ENCODE peak calls at places on chromosomes 2 and 18, in seven cellular contexts. One of them, this sample, is unnamed.

GRCh38 chr2:172455121-172455515 is 27.7 kb downstream of the ITGA6 start:
- DNase-seq in T-helper 1 cell: no peak
- DNase-seq in astrocyte of the spinal cord: no peak
- DNase-seq in naive thymus-derived CD8-positive, alpha-beta T cell: peak
- DNase-seq in adrenal gland: no peak
- DNase-seq in activated T-cell treated with anti-CD3 and anti-CD28 coated beads for 1 hour: no peak
- DNase-seq in uterus: no peak
- DNase-seq in this sample: no peak

GRCh38 chr2:5673148-5673860 is 18.9 kb upstream of the SOX11 start:
- DNase-seq in T-helper 1 cell: no peak
- DNase-seq in astrocyte of the spinal cord: no peak
- DNase-seq in naive thymus-derived CD8-positive, alpha-beta T cell: no peak
- DNase-seq in adrenal gland: no peak
- DNase-seq in activated T-cell treated with anti-CD3 and anti-CD28 coated beads for 1 hour: no peak
- DNase-seq in uterus: no peak
- DNase-seq in this sample: no peak

GRCh38 chr2:3467654-3468053 is 51.7 kb downstream of the ADI1 start:
- DNase-seq in T-helper 1 cell: no peak
- DNase-seq in astrocyte of the spinal cord: no peak
- DNase-seq in naive thymus-derived CD8-positive, alpha-beta T cell: no peak
- DNase-seq in adrenal gland: no peak
- DNase-seq in activated T-cell treated with anti-CD3 and anti-CD28 coated beads for 1 hour: no peak
- DNase-seq in uterus: no peak
- DNase-seq in this sample: no peak

GRCh38 chr2:137809837-137810236 is 154.4 kb upstream of the HNMT start:
- DNase-seq in T-helper 1 cell: no peak
- DNase-seq in astrocyte of the spinal cord: no peak
- DNase-seq in naive thymus-derived CD8-positive, alpha-beta T cell: no peak
- DNase-seq in adrenal gland: no peak
- DNase-seq in activated T-cell treated with anti-CD3 and anti-CD28 coated beads for 1 hour: no peak
- DNase-seq in uterus: no peak
- DNase-seq in this sample: no peak

GRCh38 chr2:207840101-207840500 is 70.4 kb upstream of the FZD5 start:
- DNase-seq in T-helper 1 cell: no peak
- DNase-seq in astrocyte of the spinal cord: no peak
- DNase-seq in naive thymus-derived CD8-positive, alpha-beta T cell: no peak
- DNase-seq in adrenal gland: peak
- DNase-seq in activated T-cell treated with anti-CD3 and anti-CD28 coated beads for 1 hour: no peak
- DNase-seq in uterus: no peak
- DNase-seq in this sample: no peak

GRCh38 chr2:157233506-157233905 is 24.0 kb upstream of the GALNT5 start:
- DNase-seq in T-helper 1 cell: no peak
- DNase-seq in astrocyte of the spinal cord: peak
- DNase-seq in naive thymus-derived CD8-positive, alpha-beta T cell: no peak
- DNase-seq in adrenal gland: no peak
- DNase-seq in activated T-cell treated with anti-CD3 and anti-CD28 coated beads for 1 hour: no peak
- DNase-seq in uterus: no peak
- DNase-seq in this sample: no peak

GRCh38 chr2:231708773-231709635 is 679 bp downstream of the PTMA start:
- DNase-seq in T-helper 1 cell: peak
- DNase-seq in astrocyte of the spinal cord: peak
- DNase-seq in naive thymus-derived CD8-positive, alpha-beta T cell: peak
- DNase-seq in adrenal gland: peak
- DNase-seq in activated T-cell treated with anti-CD3 and anti-CD28 coated beads for 1 hour: peak
- DNase-seq in uterus: peak
- DNase-seq in this sample: no peak

GRCh38 chr2:160222546-160223281 is 22.6 kb upstream of the ITGB6 start:
- DNase-seq in T-helper 1 cell: no peak
- DNase-seq in astrocyte of the spinal cord: no peak
- DNase-seq in naive thymus-derived CD8-positive, alpha-beta T cell: no peak
- DNase-seq in adrenal gland: no peak
- DNase-seq in activated T-cell treated with anti-CD3 and anti-CD28 coated beads for 1 hour: no peak
- DNase-seq in uterus: no peak
- DNase-seq in this sample: no peak

GRCh38 chr2:25606892-25607291 is 66.5 kb downstream of the DTNB start:
- DNase-seq in T-helper 1 cell: no peak
- DNase-seq in astrocyte of the spinal cord: peak
- DNase-seq in naive thymus-derived CD8-positive, alpha-beta T cell: peak
- DNase-seq in adrenal gland: no peak
- DNase-seq in activated T-cell treated with anti-CD3 and anti-CD28 coated beads for 1 hour: no peak
- DNase-seq in uterus: no peak
- DNase-seq in this sample: peak

GRCh38 chr2:78992451-78992806 is 33.1 kb upstream of the REG3G start:
- DNase-seq in T-helper 1 cell: no peak
- DNase-seq in astrocyte of the spinal cord: peak
- DNase-seq in naive thymus-derived CD8-positive, alpha-beta T cell: no peak
- DNase-seq in adrenal gland: peak
- DNase-seq in activated T-cell treated with anti-CD3 and anti-CD28 coated beads for 1 hour: no peak
- DNase-seq in uterus: no peak
- DNase-seq in this sample: peak

GRCh38 chr2:239499989-239500914 is 99.4 kb upstream of the HDAC4 start:
- DNase-seq in T-helper 1 cell: no peak
- DNase-seq in astrocyte of the spinal cord: no peak
- DNase-seq in naive thymus-derived CD8-positive, alpha-beta T cell: no peak
- DNase-seq in adrenal gland: no peak
- DNase-seq in activated T-cell treated with anti-CD3 and anti-CD28 coated beads for 1 hour: no peak
- DNase-seq in uterus: no peak
- DNase-seq in this sample: no peak

GRCh38 chr2:219414857-219415256 is 3.3 kb upstream of the DES start:
- DNase-seq in T-helper 1 cell: no peak
- DNase-seq in astrocyte of the spinal cord: no peak
- DNase-seq in naive thymus-derived CD8-positive, alpha-beta T cell: no peak
- DNase-seq in adrenal gland: no peak
- DNase-seq in activated T-cell treated with anti-CD3 and anti-CD28 coated beads for 1 hour: no peak
- DNase-seq in uterus: no peak
- DNase-seq in this sample: no peak

GRCh38 chr2:136057023-136057801 is 60.7 kb downstream of the CXCR4 start:
- DNase-seq in T-helper 1 cell: no peak
- DNase-seq in astrocyte of the spinal cord: no peak
- DNase-seq in naive thymus-derived CD8-positive, alpha-beta T cell: no peak
- DNase-seq in adrenal gland: no peak
- DNase-seq in activated T-cell treated with anti-CD3 and anti-CD28 coated beads for 1 hour: no peak
- DNase-seq in uterus: no peak
- DNase-seq in this sample: no peak

GRCh38 chr2:239025081-239025801 is 177.4 kb downstream of the TWIST2 start:
- DNase-seq in T-helper 1 cell: no peak
- DNase-seq in astrocyte of the spinal cord: peak
- DNase-seq in naive thymus-derived CD8-positive, alpha-beta T cell: no peak
- DNase-seq in adrenal gland: no peak
- DNase-seq in activated T-cell treated with anti-CD3 and anti-CD28 coated beads for 1 hour: no peak
- DNase-seq in uterus: no peak
- DNase-seq in this sample: no peak

GRCh38 chr2:41939410-41939775 is 108.4 kb upstream of the PKDCC start:
- DNase-seq in T-helper 1 cell: no peak
- DNase-seq in astrocyte of the spinal cord: no peak
- DNase-seq in naive thymus-derived CD8-positive, alpha-beta T cell: no peak
- DNase-seq in adrenal gland: no peak
- DNase-seq in activated T-cell treated with anti-CD3 and anti-CD28 coated beads for 1 hour: no peak
- DNase-seq in uterus: no peak
- DNase-seq in this sample: no peak

GRCh38 chr2:160351978-160352377 is 141.6 kb downstream of the RBMS1 start:
- DNase-seq in T-helper 1 cell: no peak
- DNase-seq in astrocyte of the spinal cord: peak
- DNase-seq in naive thymus-derived CD8-positive, alpha-beta T cell: no peak
- DNase-seq in adrenal gland: no peak
- DNase-seq in activated T-cell treated with anti-CD3 and anti-CD28 coated beads for 1 hour: no peak
- DNase-seq in uterus: no peak
- DNase-seq in this sample: no peak

GRCh38 chr18:73879771-73880170 is 267.9 kb downstream of the FBXO15 start:
- DNase-seq in T-helper 1 cell: no peak
- DNase-seq in astrocyte of the spinal cord: peak
- DNase-seq in naive thymus-derived CD8-positive, alpha-beta T cell: no peak
- DNase-seq in adrenal gland: no peak
- DNase-seq in activated T-cell treated with anti-CD3 and anti-CD28 coated beads for 1 hour: no peak
- DNase-seq in uterus: no peak
- DNase-seq in this sample: no peak

GRCh38 chr18:47586418-47586817 is 335.0 kb upstream of the SKOR2 start:
- DNase-seq in T-helper 1 cell: no peak
- DNase-seq in astrocyte of the spinal cord: no peak
- DNase-seq in naive thymus-derived CD8-positive, alpha-beta T cell: no peak
- DNase-seq in adrenal gland: no peak
- DNase-seq in activated T-cell treated with anti-CD3 and anti-CD28 coated beads for 1 hour: no peak
- DNase-seq in uterus: no peak
- DNase-seq in this sample: no peak

GRCh38 chr2:155997538-155997937 is 335.0 kb downstream of the NR4A2 start:
- DNase-seq in T-helper 1 cell: no peak
- DNase-seq in astrocyte of the spinal cord: no peak
- DNase-seq in naive thymus-derived CD8-positive, alpha-beta T cell: no peak
- DNase-seq in adrenal gland: no peak
- DNase-seq in activated T-cell treated with anti-CD3 and anti-CD28 coated beads for 1 hour: no peak
- DNase-seq in uterus: no peak
- DNase-seq in this sample: no peak

GRCh38 chr2:73290049-73290839 is 3.1 kb downstream of the EGR4 start:
- DNase-seq in T-helper 1 cell: no peak
- DNase-seq in astrocyte of the spinal cord: no peak
- DNase-seq in naive thymus-derived CD8-positive, alpha-beta T cell: peak
- DNase-seq in adrenal gland: no peak
- DNase-seq in activated T-cell treated with anti-CD3 and anti-CD28 coated beads for 1 hour: no peak
- DNase-seq in uterus: no peak
- DNase-seq in this sample: peak

GRCh38 chr18:47143899-47144485 is 6.3 kb downstream of the HDHD2 start:
- DNase-seq in T-helper 1 cell: no peak
- DNase-seq in astrocyte of the spinal cord: no peak
- DNase-seq in naive thymus-derived CD8-positive, alpha-beta T cell: no peak
- DNase-seq in adrenal gland: no peak
- DNase-seq in activated T-cell treated with anti-CD3 and anti-CD28 coated beads for 1 hour: no peak
- DNase-seq in uterus: no peak
- DNase-seq in this sample: no peak

GRCh38 chr2:49210191-49210590 is 55.9 kb upstream of the FSHR start:
- DNase-seq in T-helper 1 cell: no peak
- DNase-seq in astrocyte of the spinal cord: no peak
- DNase-seq in naive thymus-derived CD8-positive, alpha-beta T cell: no peak
- DNase-seq in adrenal gland: no peak
- DNase-seq in activated T-cell treated with anti-CD3 and anti-CD28 coated beads for 1 hour: no peak
- DNase-seq in uterus: no peak
- DNase-seq in this sample: peak

GRCh38 chr18:55440988-55441387 is 147.0 kb downstream of the TCF4 start:
- DNase-seq in T-helper 1 cell: no peak
- DNase-seq in astrocyte of the spinal cord: no peak
- DNase-seq in naive thymus-derived CD8-positive, alpha-beta T cell: no peak
- DNase-seq in adrenal gland: no peak
- DNase-seq in activated T-cell treated with anti-CD3 and anti-CD28 coated beads for 1 hour: no peak
- DNase-seq in uterus: no peak
- DNase-seq in this sample: no peak

GRCh38 chr18:13532406-13533075 is 193.8 kb downstream of the FAM210A start:
- DNase-seq in T-helper 1 cell: no peak
- DNase-seq in astrocyte of the spinal cord: no peak
- DNase-seq in naive thymus-derived CD8-positive, alpha-beta T cell: no peak
- DNase-seq in adrenal gland: peak
- DNase-seq in activated T-cell treated with anti-CD3 and anti-CD28 coated beads for 1 hour: no peak
- DNase-seq in uterus: no peak
- DNase-seq in this sample: no peak

GRCh38 chr2:28274911-28275685 is 117.6 kb upstream of the FOSL2 start:
- DNase-seq in T-helper 1 cell: no peak
- DNase-seq in astrocyte of the spinal cord: peak
- DNase-seq in naive thymus-derived CD8-positive, alpha-beta T cell: no peak
- DNase-seq in adrenal gland: no peak
- DNase-seq in activated T-cell treated with anti-CD3 and anti-CD28 coated beads for 1 hour: no peak
- DNase-seq in uterus: peak
- DNase-seq in this sample: peak

GRCh38 chr2:231467613-231468525 is 3.6 kb upstream of the NCL start:
- DNase-seq in T-helper 1 cell: no peak
- DNase-seq in astrocyte of the spinal cord: no peak
- DNase-seq in naive thymus-derived CD8-positive, alpha-beta T cell: no peak
- DNase-seq in adrenal gland: no peak
- DNase-seq in activated T-cell treated with anti-CD3 and anti-CD28 coated beads for 1 hour: no peak
- DNase-seq in uterus: no peak
- DNase-seq in this sample: no peak

GRCh38 chr2:26172866-26173595 is at the start of gene GAREM2:
- DNase-seq in T-helper 1 cell: no peak
- DNase-seq in astrocyte of the spinal cord: no peak
- DNase-seq in naive thymus-derived CD8-positive, alpha-beta T cell: no peak
- DNase-seq in adrenal gland: peak
- DNase-seq in activated T-cell treated with anti-CD3 and anti-CD28 coated beads for 1 hour: no peak
- DNase-seq in uterus: no peak
- DNase-seq in this sample: no peak

GRCh38 chr2:178280261-178280852 is 86.0 kb downstream of the OSBPL6 start:
- DNase-seq in T-helper 1 cell: no peak
- DNase-seq in astrocyte of the spinal cord: peak
- DNase-seq in naive thymus-derived CD8-positive, alpha-beta T cell: peak
- DNase-seq in adrenal gland: peak
- DNase-seq in activated T-cell treated with anti-CD3 and anti-CD28 coated beads for 1 hour: peak
- DNase-seq in uterus: peak
- DNase-seq in this sample: peak

GRCh38 chr18:46261799-46262198 is 157.6 kb downstream of the HAUS1 start:
- DNase-seq in T-helper 1 cell: no peak
- DNase-seq in astrocyte of the spinal cord: no peak
- DNase-seq in naive thymus-derived CD8-positive, alpha-beta T cell: no peak
- DNase-seq in adrenal gland: no peak
- DNase-seq in activated T-cell treated with anti-CD3 and anti-CD28 coated beads for 1 hour: no peak
- DNase-seq in uterus: no peak
- DNase-seq in this sample: no peak

GRCh38 chr2:232204457-232204931 is 174.1 kb upstream of the ALPP start:
- DNase-seq in T-helper 1 cell: no peak
- DNase-seq in astrocyte of the spinal cord: peak
- DNase-seq in naive thymus-derived CD8-positive, alpha-beta T cell: no peak
- DNase-seq in adrenal gland: peak
- DNase-seq in activated T-cell treated with anti-CD3 and anti-CD28 coated beads for 1 hour: no peak
- DNase-seq in uterus: no peak
- DNase-seq in this sample: no peak

GRCh38 chr2:173053043-173053699 is 22.5 kb upstream of the MAP3K20 start:
- DNase-seq in T-helper 1 cell: no peak
- DNase-seq in astrocyte of the spinal cord: no peak
- DNase-seq in naive thymus-derived CD8-positive, alpha-beta T cell: no peak
- DNase-seq in adrenal gland: no peak
- DNase-seq in activated T-cell treated with anti-CD3 and anti-CD28 coated beads for 1 hour: no peak
- DNase-seq in uterus: no peak
- DNase-seq in this sample: no peak

GRCh38 chr2:64514018-64514417 is 10.1 kb upstream of the AFTPH start:
- DNase-seq in T-helper 1 cell: no peak
- DNase-seq in astrocyte of the spinal cord: no peak
- DNase-seq in naive thymus-derived CD8-positive, alpha-beta T cell: no peak
- DNase-seq in adrenal gland: no peak
- DNase-seq in activated T-cell treated with anti-CD3 and anti-CD28 coated beads for 1 hour: no peak
- DNase-seq in uterus: no peak
- DNase-seq in this sample: no peak

GRCh38 chr18:70021498-70021897 is 73.8 kb upstream of the CD226 start:
- DNase-seq in T-helper 1 cell: no peak
- DNase-seq in astrocyte of the spinal cord: no peak
- DNase-seq in naive thymus-derived CD8-positive, alpha-beta T cell: no peak
- DNase-seq in adrenal gland: no peak
- DNase-seq in activated T-cell treated with anti-CD3 and anti-CD28 coated beads for 1 hour: no peak
- DNase-seq in uterus: no peak
- DNase-seq in this sample: no peak

GRCh38 chr2:131394147-131394931 is 30.4 kb upstream of the RAB6D start:
- DNase-seq in T-helper 1 cell: no peak
- DNase-seq in astrocyte of the spinal cord: no peak
- DNase-seq in naive thymus-derived CD8-positive, alpha-beta T cell: no peak
- DNase-seq in adrenal gland: no peak
- DNase-seq in activated T-cell treated with anti-CD3 and anti-CD28 coated beads for 1 hour: no peak
- DNase-seq in uterus: no peak
- DNase-seq in this sample: no peak

GRCh38 chr2:83594841-83595720 is 864.0 kb downstream of the SUCLG1 start:
- DNase-seq in T-helper 1 cell: no peak
- DNase-seq in astrocyte of the spinal cord: no peak
- DNase-seq in naive thymus-derived CD8-positive, alpha-beta T cell: no peak
- DNase-seq in adrenal gland: no peak
- DNase-seq in activated T-cell treated with anti-CD3 and anti-CD28 coated beads for 1 hour: no peak
- DNase-seq in uterus: no peak
- DNase-seq in this sample: no peak

GRCh38 chr2:120208381-120209353 is 14.5 kb downstream of the TMEM185B start:
- DNase-seq in T-helper 1 cell: no peak
- DNase-seq in astrocyte of the spinal cord: no peak
- DNase-seq in naive thymus-derived CD8-positive, alpha-beta T cell: no peak
- DNase-seq in adrenal gland: no peak
- DNase-seq in activated T-cell treated with anti-CD3 and anti-CD28 coated beads for 1 hour: no peak
- DNase-seq in uterus: no peak
- DNase-seq in this sample: no peak

GRCh38 chr2:233471291-233472035 is 95.1 kb downstream of the USP40 start:
- DNase-seq in T-helper 1 cell: no peak
- DNase-seq in astrocyte of the spinal cord: no peak
- DNase-seq in naive thymus-derived CD8-positive, alpha-beta T cell: no peak
- DNase-seq in adrenal gland: peak
- DNase-seq in activated T-cell treated with anti-CD3 and anti-CD28 coated beads for 1 hour: no peak
- DNase-seq in uterus: peak
- DNase-seq in this sample: no peak

GRCh38 chr18:38539871-38540270 is 974.3 kb upstream of the CELF4 start:
- DNase-seq in T-helper 1 cell: no peak
- DNase-seq in astrocyte of the spinal cord: no peak
- DNase-seq in naive thymus-derived CD8-positive, alpha-beta T cell: no peak
- DNase-seq in adrenal gland: no peak
- DNase-seq in activated T-cell treated with anti-CD3 and anti-CD28 coated beads for 1 hour: no peak
- DNase-seq in uterus: no peak
- DNase-seq in this sample: no peak